ENCODE peak calls at places on chromosomes 4 and X, in seven cellular contexts. R is germinal center; Z is NCI-H82; K is nephron progenitor cell; U is hepatic stellate cell; D is stimulated activated CD4-positive, alpha-beta T cell treated with anti-CD3 and anti-CD28 coated beads, Interleukin-12 subunit alpha, Interleukin-12 subunit beta, amount 100 ng/mL, for 24 hours; S is activated CD8-positive, alpha-beta T cell treated with anti-CD3 and anti-CD28 coated beads, Interleukin-2, amount 10 ng/mL, durations not matched to agents 7 days and 5 days. E is an unnamed sample.

GRCh38 chrX:3522016-3522690 is 175.7 kb upstream of the MXRA5 start:
- DNase-seq in R (no peak), Z (no peak), K (no peak), U (no peak), D (no peak), S (no peak), E (no peak)

GRCh38 chr4:41957634-41958033 is 22.4 kb downstream of the TMEM33 start:
- DNase-seq in R (peak; percentile 23), Z (peak; percentile 53), K (no peak), U (no peak), D (no peak), S (peak; percentile 34), E (no peak)

GRCh38 chr4:169137555-169137920 is 127.5 kb upstream of the CBR4 start:
- DNase-seq in R (no peak), Z (no peak), K (no peak), U (no peak), D (no peak), S (no peak), E (no peak)

GRCh38 chr4:2796261-2797187 is 3.6 kb downstream of the SH3BP2 start:
- DNase-seq in R (no peak), Z (no peak), K (no peak), U (no peak), D (no peak), S (no peak), E (peak; percentile 85)

GRCh38 chr4:186360551-186360950 is 94.6 kb downstream of the F11 start:
- DNase-seq in R (no peak), Z (no peak), K (no peak), U (no peak), D (no peak), S (no peak), E (no peak)

GRCh38 chr4:31130930-31131329 is 410.8 kb downstream of the PCDH7 start:
- DNase-seq in R (no peak), Z (no peak), K (no peak), U (no peak), D (no peak), S (no peak), E (no peak)

GRCh38 chr4:47577779-47578553 is 92.9 kb downstream of the ATP10D start:
- DNase-seq in R (no peak), Z (no peak), K (no peak), U (peak; percentile 14), D (no peak), S (no peak), E (no peak)

GRCh38 chr4:156767911-156768415 is 203.6 kb downstream of the PDGFC start:
- DNase-seq in R (no peak), Z (no peak), K (no peak), U (no peak), D (no peak), S (no peak), E (no peak)

GRCh38 chr4:169346840-169347239 is 76.1 kb upstream of the SH3RF1 start:
- DNase-seq in R (no peak), Z (no peak), K (no peak), U (no peak), D (no peak), S (no peak), E (no peak)

GRCh38 chrX:138986235-138986634 is 274.7 kb upstream of the FGF13 start:
- DNase-seq in R (no peak), Z (no peak), K (no peak), U (no peak), D (no peak), S (no peak), E (no peak)

GRCh38 chr4:53716471-53717063 is 125.3 kb upstream of the LNX1 start:
- DNase-seq in R (no peak), Z (no peak), K (no peak), U (no peak), D (no peak), S (no peak), E (no peak)

GRCh38 chr4:128812360-128812958 is 3.0 kb downstream of the JADE1 start:
- DNase-seq in R (peak; percentile 54), Z (peak; percentile 80), K (no peak), U (peak; percentile 76), D (no peak), S (peak; percentile 63), E (peak; percentile 23)

E was measured in prostate gland.